ENCODE peak calls at places on chromosomes 4 and X, in ten cellular contexts. M is endodermal cell; B is transverse colon; S is SK-N-SH; H is Karpas-422; A is IMR-90; J is CD4-positive, alpha-beta memory T cell; Z is GM23338; R is CD4-positive, CD25-positive, alpha-beta regulatory T cell; Y is heart left ventricle. O is an unnamed sample.

GRCh38 chr4:76822294-76822693 is 75.7 kb downstream of the SOWAHB start:
- DNase-seq in M (no peak), B (no peak), S (no peak), H (no peak), A (no peak), J (no peak), Z (no peak), R (no peak), Y (no peak), O (no peak)

GRCh38 chr4:101269682-101270081 is 77.6 kb downstream of the PPP3CA start:
- DNase-seq in M (no peak), B (no peak), S (no peak), H (no peak), A (no peak), J (no peak), Z (no peak), R (peak; percentile 34), Y (no peak), O (no peak)

GRCh38 chr4:103364066-103364465 is 165.9 kb upstream of the CENPE start:
- DNase-seq in M (no peak), B (no peak), S (no peak), H (no peak), A (no peak), J (no peak), Z (no peak), R (no peak), Y (no peak), O (no peak)

GRCh38 chr4:154464654-154465053 is 26.9 kb downstream of the DCHS2 start:
- DNase-seq in M (no peak), B (no peak), S (no peak), H (no peak), A (no peak), J (no peak), Z (no peak), R (no peak), Y (no peak), O (no peak)

GRCh38 chrX:100410901-100411801 is 1.1 kb upstream of the PCDH19 start:
- DNase-seq in M (peak; percentile 62), B (no peak), S (peak; percentile 33), H (no peak), A (no peak), J (no peak), Z (peak; percentile 10), R (no peak), Y (no peak), O (no peak)

GRCh38 chr4:2281575-2282343 is 19.9 kb upstream of the MXD4 start:
- DNase-seq in M (no peak), B (peak; percentile 63), S (no peak), H (peak; percentile 76), A (no peak), J (peak; percentile 94), Z (no peak), R (peak; percentile 96), Y (no peak), O (no peak)

GRCh38 chrX:18173494-18174180 is 47.0 kb downstream of the BEND2 start:
- DNase-seq in M (no peak), B (no peak), S (no peak), H (no peak), A (no peak), J (no peak), Z (no peak), R (no peak), Y (no peak), O (no peak)

GRCh38 chr4:87559090-87559837 is 30.1 kb upstream of the SPARCL1 start:
- DNase-seq in M (peak; percentile 57), B (peak; percentile 17), S (peak; percentile 40), H (peak; percentile 67), A (no peak), J (peak; percentile 52), Z (peak; percentile 68), R (peak; percentile 83), Y (peak; percentile 12), O (no peak)

GRCh38 chr4:57074753-57075152 is 35.4 kb downstream of the IGFBP7 start:
- DNase-seq in M (peak; percentile 16), B (no peak), S (peak; percentile 24), H (no peak), A (peak; percentile 88), J (no peak), Z (no peak), R (no peak), Y (no peak), O (peak; percentile 68)

GRCh38 chr4:137651128-137651527 is 118.8 kb upstream of the PCDH18 start:
- DNase-seq in M (no peak), B (no peak), S (no peak), H (no peak), A (peak; percentile 72), J (no peak), Z (no peak), R (no peak), Y (no peak), O (no peak)

GRCh38 chrX:39261446-39262147 is 460.3 kb downstream of the MID1IP1 start:
- DNase-seq in M (peak; percentile 54), B (no peak), S (peak; percentile 25), H (peak; percentile 79), A (no peak), J (peak; percentile 31), Z (peak; percentile 60), R (peak; percentile 65), Y (peak; percentile 7), O (peak; percentile 59)

GRCh38 chr4:139940600-139940999 is 213.4 kb downstream of the MAML3 start:
- DNase-seq in M (no peak), B (no peak), S (no peak), H (no peak), A (no peak), J (no peak), Z (no peak), R (no peak), Y (no peak), O (no peak)

GRCh38 chrX:46979340-46979739 is 67.1 kb downstream of the JADE3 start:
- DNase-seq in M (no peak), B (no peak), S (no peak), H (no peak), A (peak; percentile 82), J (no peak), Z (no peak), R (no peak), Y (no peak), O (peak; percentile 44)

GRCh38 chr4:75841641-75842520 is 60.4 kb downstream of the PPEF2 start:
- DNase-seq in M (no peak), B (no peak), S (no peak), H (no peak), A (no peak), J (no peak), Z (peak; percentile 46), R (no peak), Y (peak; percentile 18), O (no peak)

GRCh38 chrX:149003863-149004660 is 501.0 kb downstream of the IDS start:
- DNase-seq in M (no peak), B (no peak), S (no peak), H (no peak), A (no peak), J (no peak), Z (no peak), R (no peak), Y (no peak), O (no peak)
- H3K27ac ChIP-seq in M (no peak overlapping the region), B (no peak overlapping the region), S (no peak overlapping the region), H (no peak overlapping the region), A (no peak overlapping the region), J (no peak overlapping the region), Z (no peak overlapping the region), R (no peak overlapping the region), Y (no peak overlapping the region), O (no peak overlapping the region)

GRCh38 chr4:174528226-174528625 is 5.9 kb upstream of the HPGD start:
- DNase-seq in M (no peak), B (no peak), S (no peak), H (no peak), A (no peak), J (no peak), Z (no peak), R (no peak), Y (no peak), O (no peak)

GRCh38 chr4:174531486-174531885 is 9.2 kb upstream of the HPGD start:
- DNase-seq in M (no peak), B (no peak), S (no peak), H (no peak), A (no peak), J (no peak), Z (no peak), R (no peak), Y (no peak), O (no peak)

GRCh38 chr4:174537634-174538033 is 15.3 kb upstream of the HPGD start:
- DNase-seq in M (no peak), B (no peak), S (no peak), H (no peak), A (no peak), J (no peak), Z (no peak), R (no peak), Y (no peak), O (no peak)

GRCh38 chr4:174534461-174534860 is 12.2 kb upstream of the HPGD start:
- DNase-seq in M (no peak), B (no peak), S (no peak), H (no peak), A (no peak), J (no peak), Z (no peak), R (no peak), Y (no peak), O (no peak)

GRCh38 chr4:174532479-174532878 is 10.2 kb upstream of the HPGD start:
- DNase-seq in M (no peak), B (no peak), S (no peak), H (no peak), A (no peak), J (no peak), Z (no peak), R (no peak), Y (no peak), O (no peak)
- H3K27ac ChIP-seq in M (no peak overlapping the region), B (no peak overlapping the region), S (no peak overlapping the region), H (no peak overlapping the region), A (no peak overlapping the region), J (no peak overlapping the region), Z (no peak overlapping the region), R (no peak overlapping the region), Y (no peak overlapping the region), O (no peak overlapping the region)

GRCh38 chr4:18194278-18194677 is 172.7 kb upstream of the LCORL start:
- DNase-seq in M (no peak), B (no peak), S (no peak), H (no peak), A (no peak), J (no peak), Z (no peak), R (no peak), Y (no peak), O (no peak)
- H3K27ac ChIP-seq in M (no peak overlapping the region), B (no peak overlapping the region), S (no peak overlapping the region), H (no peak overlapping the region), A (no peak overlapping the region), J (no peak overlapping the region), Z (no peak overlapping the region), R (no peak overlapping the region), Y (no peak overlapping the region), O (no peak overlapping the region)

DNA sequence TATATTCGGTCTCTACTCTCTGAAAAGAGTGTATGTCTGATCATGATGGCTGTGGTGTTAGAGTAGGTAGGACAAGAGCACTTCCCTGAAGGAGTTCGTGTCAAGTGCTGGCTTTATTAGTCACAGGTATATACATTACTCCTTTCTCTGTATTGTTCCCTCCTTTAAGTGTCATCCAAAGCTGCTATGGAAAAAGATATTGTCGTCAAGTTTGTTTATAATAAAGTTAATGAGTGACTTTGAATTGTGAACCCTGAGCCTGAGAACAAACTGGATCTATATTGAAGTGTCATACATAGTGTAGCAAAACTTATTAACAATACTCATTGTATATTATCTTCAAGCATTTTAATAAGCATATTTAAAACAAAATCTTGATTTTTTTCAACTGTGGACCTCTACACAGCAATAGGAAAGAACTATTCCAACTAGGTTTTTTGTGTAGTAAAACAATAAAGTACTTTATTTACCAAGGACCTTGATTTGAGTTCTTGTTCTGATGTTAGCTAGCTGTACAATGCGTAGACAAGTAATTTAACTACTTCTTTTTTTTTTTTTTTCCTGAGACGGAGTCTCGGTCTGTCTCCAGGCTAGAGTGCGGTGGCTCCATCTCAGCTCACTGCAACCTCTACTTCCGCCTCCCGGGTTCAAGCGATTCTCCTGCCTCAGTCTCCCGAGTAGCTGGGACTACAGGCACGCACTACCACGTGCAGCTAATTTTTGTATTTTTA is 177.7 kb downstream of the RAPGEF2 start:
- DNase-seq in M (no peak), B (no peak), S (no peak), H (no peak), A (no peak), J (no peak), Z (no peak), R (no peak), Y (no peak), O (no peak)
- H3K27ac ChIP-seq in M (no peak overlapping the region), B (peak overlapping the region; percentile 69), S (no peak overlapping the region), H (no peak overlapping the region), A (no peak overlapping the region), J (no peak overlapping the region), Z (no peak overlapping the region), R (no peak overlapping the region), Y (no peak overlapping the region), O (no peak overlapping the region)